ENCODE peak calls at places on chromosome 5, in six cellular contexts. P is GM12892, V is K562, Q is HCT116, K is sigmoid colon, F is suprapubic skin. U is an unnamed sample.

GRCh38 chr5:69271376-69271775 is 36.7 kb downstream of the CDK7 start:
- DNase-seq in P (no peak), V (no peak), Q (no peak), K (no peak), F (no peak), U (no peak)

GRCh38 chr5:151063590-151063989 is 17.2 kb downstream of the TNIP1 start:
- DNase-seq in P (no peak), V (no peak), Q (no peak), K (no peak), F (no peak), U (peak)

GRCh38 chr5:166699616-166700015 is 1591.8 kb upstream of the WWC1 start:
- DNase-seq in P (no peak), V (no peak), Q (no peak), K (no peak), F (no peak), U (no peak)

GRCh38 chr5:54088081-54088480 is 222.3 kb downstream of the ARL15 start:
- DNase-seq in P (no peak), V (no peak), Q (no peak), K (no peak), F (no peak), U (no peak)

GRCh38 chr5:145244251-145244650 is 590.9 kb downstream of the PRELID2 start:
- DNase-seq in P (no peak), V (no peak), Q (no peak), K (no peak), F (no peak), U (no peak)

GRCh38 chr5:171268700-171269413 is 40.2 kb upstream of the TLX3 start:
- DNase-seq in P (no peak), V (no peak), Q (no peak), K (no peak), F (no peak), U (no peak)

GRCh38 chr5:4348919-4349318 is 753.3 kb downstream of the IRX1 start:
- DNase-seq in P (no peak), V (no peak), Q (no peak), K (no peak), F (no peak), U (no peak)

GRCh38 chr5:1438871-1439270 is 6.4 kb downstream of the SLC6A3 start:
- DNase-seq in P (no peak), V (no peak), Q (no peak), K (no peak), F (no peak), U (no peak)

GRCh38 chr5:167296680-167297079 is 994.8 kb upstream of the WWC1 start:
- DNase-seq in P (no peak), V (no peak), Q (no peak), K (no peak), F (no peak), U (no peak)

GRCh38 chr5:72292411-72292810 is 27.6 kb downstream of the MRPS27 start:
- DNase-seq in P (no peak), V (no peak), Q (no peak), K (no peak), F (no peak), U (no peak)

GRCh38 chr5:6026766-6027165 is 351.6 kb downstream of the MED10 start:
- DNase-seq in P (no peak), V (no peak), Q (no peak), K (no peak), F (no peak), U (no peak)

GRCh38 chr5:82808960-82809359 is 268.2 kb downstream of the TMEM167A start:
- DNase-seq in P (no peak), V (no peak), Q (no peak), K (no peak), F (no peak), U (no peak)

GRCh38 chr5:114988096-114988495 is 181.6 kb downstream of the TRIM36 start:
- DNase-seq in P (no peak), V (no peak), Q (no peak), K (no peak), F (no peak), U (no peak)

GRCh38 chr5:158538506-158539074 is 561.1 kb downstream of the EBF1 start:
- DNase-seq in P (no peak), V (no peak), Q (no peak), K (no peak), F (no peak), U (no peak)

GRCh38 chr5:73764586-73764985 is 138.6 kb downstream of the ARHGEF28 start:
- DNase-seq in P (no peak), V (no peak), Q (no peak), K (no peak), F (no peak), U (no peak)

GRCh38 chr5:36744678-36745659 is 131.6 kb upstream of the NIPBL start:
- DNase-seq in P (peak), V (peak), Q (peak), K (peak), F (peak), U (peak)

GRCh38 chr5:141412853-141413539 is at the start of gene PCDHGA10:
- DNase-seq in P (peak), V (peak), Q (peak), K (no peak), F (no peak), U (no peak)

GRCh38 chr5:170220196-170220595 is 12.6 kb upstream of the C5orf58 start:
- DNase-seq in P (no peak), V (no peak), Q (no peak), K (no peak), F (no peak), U (no peak)

GRCh38 chr5:622359-622758 is 10.2 kb downstream of the CEP72 start:
- DNase-seq in P (no peak), V (no peak), Q (no peak), K (peak), F (no peak), U (peak)

GRCh38 chr5:1930880-1931589 is 48.3 kb upstream of the IRX4 start:
- DNase-seq in P (no peak), V (no peak), Q (no peak), K (peak), F (peak), U (peak)

GRCh38 chr5:156529902-156530301 is 202.9 kb downstream of the SGCD start:
- DNase-seq in P (no peak), V (no peak), Q (no peak), K (no peak), F (no peak), U (no peak)

GRCh38 chr5:5159282-5160108 is 19.4 kb downstream of the ADAMTS16 start:
- DNase-seq in P (no peak), V (no peak), Q (no peak), K (no peak), F (no peak), U (no peak)

GRCh38 chr5:149315753-149316152 is 29.5 kb upstream of the GRPEL2 start:
- DNase-seq in P (no peak), V (no peak), Q (no peak), K (no peak), F (no peak), U (no peak)

GRCh38 chr5:73857446-73857845 is 231.4 kb downstream of the ARHGEF28 start:
- DNase-seq in P (no peak), V (no peak), Q (no peak), K (no peak), F (no peak), U (no peak)

GRCh38 chr5:65137631-65138030 is 344.1 kb downstream of the ADAMTS6 start:
- DNase-seq in P (no peak), V (no peak), Q (no peak), K (no peak), F (no peak), U (no peak)

GRCh38 chr5:157820593-157821252 is 38.2 kb downstream of the CLINT1 start:
- DNase-seq in P (no peak), V (peak), Q (peak), K (no peak), F (no peak), U (no peak)

GRCh38 chr5:6552612-6553011 is 80.2 kb downstream of the NSUN2 start:
- DNase-seq in P (no peak), V (no peak), Q (no peak), K (no peak), F (no peak), U (no peak)

GRCh38 chr5:54704341-54704740 is 186.8 kb downstream of the SNX18 start:
- DNase-seq in P (no peak), V (no peak), Q (no peak), K (no peak), F (no peak), U (no peak)

GRCh38 chr5:1638658-1639400 is 115.1 kb upstream of the LPCAT1 start:
- DNase-seq in P (no peak), V (peak), Q (no peak), K (peak), F (peak), U (peak)

GRCh38 chr5:9282211-9282610 is 263.7 kb downstream of the SEMA5A start:
- DNase-seq in P (no peak), V (no peak), Q (no peak), K (no peak), F (no peak), U (no peak)

GRCh38 chr5:149464796-149465489 is 85.9 kb upstream of the IL17B start:
- DNase-seq in P (no peak), V (no peak), Q (no peak), K (peak), F (no peak), U (peak)

GRCh38 chr5:96718635-96719077 is 56.5 kb downstream of the CAST start:
- DNase-seq in P (no peak), V (no peak), Q (no peak), K (no peak), F (peak), U (no peak)

GRCh38 chr5:39448504-39449128 is 23.8 kb upstream of the DAB2 start:
- DNase-seq in P (no peak), V (no peak), Q (no peak), K (no peak), F (no peak), U (no peak)

GRCh38 chr5:72855821-72856220 is 39.4 kb downstream of the TNPO1 start:
- DNase-seq in P (no peak), V (no peak), Q (no peak), K (no peak), F (no peak), U (no peak)

GRCh38 chr5:135869151-135869737 is 26.4 kb downstream of the IL9 start:
- DNase-seq in P (no peak), V (no peak), Q (no peak), K (no peak), F (no peak), U (no peak)

GRCh38 chr5:137393196-137393993 is 105.7 kb downstream of the SPOCK1 start:
- DNase-seq in P (no peak), V (no peak), Q (no peak), K (no peak), F (no peak), U (no peak)

GRCh38 chr5:39570418-39571027 is 145.7 kb upstream of the DAB2 start:
- DNase-seq in P (no peak), V (peak), Q (peak), K (no peak), F (no peak), U (no peak)

GRCh38 chr5:128315671-128316070 is 222.4 kb downstream of the FBN2 start:
- DNase-seq in P (no peak), V (no peak), Q (no peak), K (no peak), F (no peak), U (no peak)

DNA sequence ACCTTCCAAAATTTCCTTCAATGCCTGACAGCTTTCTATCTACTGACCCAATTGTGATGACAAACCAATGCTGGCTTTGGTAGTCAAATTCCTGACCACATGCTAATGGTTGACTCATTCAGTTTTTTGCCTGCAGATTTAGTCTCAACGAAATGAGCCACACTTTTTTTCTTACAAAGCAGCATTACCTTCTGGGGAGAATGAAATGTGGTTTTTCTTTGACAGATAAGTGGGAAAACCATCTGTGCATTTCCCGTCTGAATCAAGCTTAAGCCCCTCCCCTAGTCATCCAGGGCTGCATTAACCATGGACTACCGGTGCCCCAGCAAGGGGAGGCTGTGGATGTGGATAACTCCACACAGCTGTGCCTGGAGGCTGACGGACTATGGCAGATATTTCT is 99.6 kb upstream of the TAF11L2 start:
- DNase-seq in P (no peak), V (no peak), Q (no peak), K (no peak), F (no peak), U (no peak)
- TF ChIP-seq POLR2AphosphoS5 in P (no peak), V (no peak), Q (no peak), K (no peak), F (no peak), U (no peak)

DNA sequence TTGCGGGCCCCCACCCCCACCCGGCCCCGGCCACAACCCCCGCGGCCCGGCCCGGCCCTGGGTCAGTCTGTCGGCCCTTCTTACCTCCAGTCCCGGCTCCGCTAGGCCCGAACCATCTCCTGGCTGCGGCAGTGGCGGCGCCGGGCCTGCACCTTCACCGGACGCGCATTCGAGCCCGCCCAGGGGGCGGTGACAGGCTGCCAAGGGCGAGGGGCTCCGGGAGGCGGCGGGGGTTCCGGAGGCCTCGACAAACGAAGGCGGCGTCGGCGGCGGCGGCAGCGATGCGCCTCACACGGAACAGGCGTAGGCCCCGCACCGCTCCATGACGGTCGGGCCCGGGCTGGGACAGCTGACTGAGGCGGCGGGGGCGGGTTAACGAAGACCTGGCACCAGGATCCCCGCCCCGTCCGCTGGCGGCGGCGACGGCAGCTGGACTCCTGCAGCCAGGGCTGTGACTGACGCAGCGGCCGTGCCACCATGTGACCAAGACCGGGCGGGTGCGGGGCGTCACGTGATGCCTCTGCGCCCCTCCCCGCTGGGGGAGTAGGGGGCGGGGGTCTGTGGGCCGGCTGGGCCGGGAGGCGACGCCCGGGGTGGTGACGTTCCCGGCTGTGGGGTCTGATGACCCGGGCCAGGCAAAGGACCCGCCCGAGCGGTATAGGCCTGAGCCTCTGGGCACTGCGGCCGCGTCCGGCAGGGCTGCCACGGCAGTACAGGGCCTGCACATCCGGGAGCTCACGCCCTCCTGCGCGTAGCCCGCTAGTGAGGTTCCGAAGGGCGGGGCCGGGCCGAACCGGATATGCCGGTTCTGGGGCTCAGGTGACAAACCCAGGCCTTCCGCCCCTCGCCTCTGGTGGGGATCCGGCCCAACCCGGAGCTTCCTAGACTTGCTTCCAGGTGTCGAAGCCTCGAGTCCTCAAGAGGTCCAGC is at the start of gene AFF4:
- DNase-seq in P (peak), V (peak), Q (peak), K (peak), F (peak), U (peak)
- TF ChIP-seq POLR2A in P (peak), V (peak), Q (peak), K (peak), F (peak), U (peak)

GRCh38 chr5:76762484-76762883 is 46.6 kb downstream of the F2R start:
- DNase-seq in P (no peak), V (peak), Q (no peak), K (no peak), F (no peak), U (no peak)

GRCh38 chr5:76764374-76764773 is 48.4 kb downstream of the F2R start:
- DNase-seq in P (no peak), V (no peak), Q (no peak), K (no peak), F (no peak), U (no peak)

GRCh38 chr5:76763136-76763535 is 47.2 kb downstream of the F2R start:
- DNase-seq in P (no peak), V (no peak), Q (no peak), K (no peak), F (no peak), U (no peak)

GRCh38 chr5:76765249-76765648 is 49.3 kb downstream of the F2R start:
- DNase-seq in P (no peak), V (no peak), Q (no peak), K (no peak), F (no peak), U (no peak)

DNA sequence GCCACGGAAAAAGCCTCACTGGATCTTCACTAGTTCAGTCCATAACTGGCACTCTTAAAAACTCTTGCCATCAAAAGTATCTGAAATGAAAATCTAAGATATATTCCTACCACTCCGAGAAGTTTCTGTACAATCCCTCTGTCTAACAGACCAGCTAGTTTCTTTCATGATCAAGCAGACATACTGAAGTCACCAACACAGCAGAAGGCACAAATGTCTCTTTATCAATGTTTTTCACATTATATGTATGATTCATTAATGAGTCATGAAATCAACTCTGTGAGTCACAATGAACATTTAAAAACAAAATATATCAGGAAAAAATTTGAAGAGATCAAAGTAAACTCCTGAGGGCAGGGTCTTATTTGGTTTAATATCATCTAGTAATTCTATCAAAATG is 50.8 kb downstream of the F2R start:
- DNase-seq in P (no peak), V (no peak), Q (peak), K (no peak), F (no peak), U (no peak)
- TF ChIP-seq POLR2AphosphoS5 in P (no peak), V (no peak), Q (no peak), K (no peak), F (no peak), U (no peak)

GRCh38 chr5:75052461-75053285 is at the start of gene GCNT4:
- DNase-seq in P (peak), V (no peak), Q (no peak), K (peak), F (no peak), U (peak)

GRCh38 chr5:75051217-75051751 is 1.1 kb downstream of the GCNT4 start:
- DNase-seq in P (no peak), V (no peak), Q (no peak), K (no peak), F (no peak), U (peak)

GRCh38 chr5:75055727-75056144 is 3.4 kb upstream of the GCNT4 start:
- DNase-seq in P (no peak), V (no peak), Q (no peak), K (no peak), F (no peak), U (no peak)

GRCh38 chr5:75054110-75054930 is 2.0 kb upstream of the GCNT4 start:
- DNase-seq in P (no peak), V (no peak), Q (no peak), K (peak), F (no peak), U (peak)

GRCh38 chr5:75053286-75054109 is 1.1 kb upstream of the GCNT4 start:
- DNase-seq in P (peak), V (no peak), Q (no peak), K (peak), F (peak), U (peak)
- TF ChIP-seq POLR2A in P (no peak), V (no peak), Q (no peak), K (peak), F (no peak), U (no peak)

GRCh38 chr5:88948746-88949600 is 66.0 kb upstream of the MEF2C start:
- DNase-seq in P (no peak), V (no peak), Q (no peak), K (no peak), F (no peak), U (no peak)

GRCh38 chr5:88954511-88954910 is 71.5 kb upstream of the MEF2C start:
- DNase-seq in P (no peak), V (no peak), Q (no peak), K (no peak), F (no peak), U (no peak)

GRCh38 chr5:88952996-88953643 is 70.1 kb upstream of the MEF2C start:
- DNase-seq in P (no peak), V (no peak), Q (no peak), K (no peak), F (no peak), U (no peak)

GRCh38 chr5:88955403-88955802 is 72.4 kb upstream of the MEF2C start:
- DNase-seq in P (no peak), V (no peak), Q (no peak), K (no peak), F (no peak), U (no peak)

DNA sequence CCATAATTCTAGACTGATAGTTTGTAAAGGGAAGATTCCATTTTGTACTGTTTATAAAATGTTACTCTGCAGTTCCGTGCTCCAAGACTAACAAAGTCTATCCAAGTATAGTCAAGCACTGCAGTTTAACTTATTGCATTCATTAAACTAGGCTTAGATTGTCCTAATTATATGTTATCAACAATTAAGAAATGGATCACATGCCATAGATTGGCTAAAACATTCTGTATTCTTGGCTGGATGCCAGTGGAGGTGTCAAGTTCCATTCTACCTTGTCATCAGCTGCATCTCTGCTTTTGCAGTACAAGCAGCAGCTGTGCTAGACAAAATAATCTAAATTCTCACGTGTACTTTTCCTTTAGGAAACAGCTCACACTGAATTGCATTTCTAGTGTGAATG is 69.4 kb upstream of the MEF2C start:
- DNase-seq in P (no peak), V (no peak), Q (peak), K (no peak), F (no peak), U (no peak)
- TF ChIP-seq POLR2AphosphoS5 in P (no peak), V (no peak), Q (no peak), K (peak), F (no peak), U (no peak)

GRCh38 chr5:122439645-122440044 is 127.6 kb downstream of the SNCAIP start:
- DNase-seq in P (no peak), V (no peak), Q (no peak), K (no peak), F (no peak), U (no peak)
- TF ChIP-seq POLR2A in P (no peak), V (no peak), Q (no peak), K (no peak), F (no peak), U (no peak)

GRCh38 chr5:174329738-174330137 is 284.2 kb downstream of the NSG2 start:
- DNase-seq in P (no peak), V (no peak), Q (no peak), K (no peak), F (no peak), U (no peak)
- TF ChIP-seq POLR2AphosphoS5 in P (no peak), V (no peak), Q (no peak), K (no peak), F (no peak), U (no peak)

U was measured in spleen.